ENCODE peak calls at places on chromosomes 3 and 15, in four cellular contexts. A, H, D and G are unnamed samples.

GRCh38 chr3:187626581-187626980 is 43.6 kb downstream of the SST start:
- DNase-seq in A (no peak), H (no peak), D (no peak), G (no peak)

GRCh38 chr15:58213587-58214360 is 75.6 kb downstream of the AQP9 start:
- DNase-seq in A (no peak), H (no peak), D (no peak), G (no peak)

GRCh38 chr3:115007966-115008365 is 139.1 kb downstream of the ZBTB20 start:
- DNase-seq in A (no peak), H (no peak), D (no peak), G (no peak)

GRCh38 chr3:129121016-129121791 is 400 bp downstream of the RAB43 start:
- DNase-seq in A (peak; percentile 57), H (no peak), D (peak; percentile 25), G (no peak)

GRCh38 chr15:28977377-28978010 is 91.7 kb downstream of the APBA2 start:
- DNase-seq in A (peak; percentile 97), H (no peak), D (no peak), G (no peak)

GRCh38 chr15:69807752-69808151 is 290.0 kb downstream of the TLE3 start:
- DNase-seq in A (peak; percentile 58), H (no peak), D (no peak), G (no peak)

GRCh38 chr15:88563638-88564037 is 17.2 kb upstream of the DET1 start:
- DNase-seq in A (peak; percentile 37), H (no peak), D (no peak), G (no peak)

GRCh38 chr15:82933576-82933975 is 18.9 kb downstream of the HOMER2 start:
- DNase-seq in A (no peak), H (no peak), D (no peak), G (no peak)

GRCh38 chr3:58333206-58334012 is 717 bp downstream of the PXK start:
- DNase-seq in A (peak; percentile 35), H (peak; percentile 8), D (peak; percentile 21), G (peak; percentile 65)